ENCODE peak calls at places on chromosomes 4 and X, in seven cellular contexts. One of them, this sample, is unnamed.
A peak's percentile ranks its signal among the peaks of the same experiment; 100 is the strongest.

GRCh38 chrX:40091691-40092421 is 5.9 kb downstream of the BCOR start:
- DNase-seq in dermis blood vessel endothelial cell: no peak
- DNase-seq in activated CD4-positive, alpha-beta T cell treated with anti-CD3 and anti-CD28 coated beads for 48 hours: no peak
- DNase-seq in NCI-H460: no peak
- DNase-seq in AG04450: no peak
- DNase-seq in aorta: no peak
- DNase-seq in upper lobe of left lung: no peak
- DNase-seq in this sample: no peak

GRCh38 chr4:67853336-67853735 is 30.5 kb downstream of the TMPRSS11D start:
- DNase-seq in dermis blood vessel endothelial cell: no peak
- DNase-seq in activated CD4-positive, alpha-beta T cell treated with anti-CD3 and anti-CD28 coated beads for 48 hours: no peak
- DNase-seq in NCI-H460: no peak
- DNase-seq in AG04450: no peak
- DNase-seq in aorta: no peak
- DNase-seq in upper lobe of left lung: peak; percentile 31
- DNase-seq in this sample: no peak

GRCh38 chr4:115228851-115229250 is 115.4 kb upstream of the NDST4 start:
- DNase-seq in dermis blood vessel endothelial cell: no peak
- DNase-seq in activated CD4-positive, alpha-beta T cell treated with anti-CD3 and anti-CD28 coated beads for 48 hours: no peak
- DNase-seq in NCI-H460: no peak
- DNase-seq in AG04450: no peak
- DNase-seq in aorta: no peak
- DNase-seq in upper lobe of left lung: no peak
- DNase-seq in this sample: no peak

GRCh38 chr4:39889226-39889625 is 88.5 kb downstream of the PDS5A start:
- DNase-seq in dermis blood vessel endothelial cell: no peak
- DNase-seq in activated CD4-positive, alpha-beta T cell treated with anti-CD3 and anti-CD28 coated beads for 48 hours: no peak
- DNase-seq in NCI-H460: no peak
- DNase-seq in AG04450: no peak
- DNase-seq in aorta: no peak
- DNase-seq in upper lobe of left lung: no peak
- DNase-seq in this sample: no peak

GRCh38 chrX:29841750-29842149 is 373.6 kb upstream of the MAGEB2 start:
- DNase-seq in dermis blood vessel endothelial cell: peak; percentile 49
- DNase-seq in activated CD4-positive, alpha-beta T cell treated with anti-CD3 and anti-CD28 coated beads for 48 hours: no peak
- DNase-seq in NCI-H460: no peak
- DNase-seq in AG04450: no peak
- DNase-seq in aorta: no peak
- DNase-seq in upper lobe of left lung: no peak
- DNase-seq in this sample: no peak

GRCh38 chr4:54067163-54067562 is 2.8 kb upstream of the CHIC2 start:
- DNase-seq in dermis blood vessel endothelial cell: peak; percentile 87
- DNase-seq in activated CD4-positive, alpha-beta T cell treated with anti-CD3 and anti-CD28 coated beads for 48 hours: no peak
- DNase-seq in NCI-H460: no peak
- DNase-seq in AG04450: no peak
- DNase-seq in aorta: peak; percentile 69
- DNase-seq in upper lobe of left lung: no peak
- DNase-seq in this sample: no peak

GRCh38 chr4:128782875-128783614 is 26.5 kb upstream of the JADE1 start:
- DNase-seq in dermis blood vessel endothelial cell: no peak
- DNase-seq in activated CD4-positive, alpha-beta T cell treated with anti-CD3 and anti-CD28 coated beads for 48 hours: no peak
- DNase-seq in NCI-H460: no peak
- DNase-seq in AG04450: no peak
- DNase-seq in aorta: peak; percentile 62
- DNase-seq in upper lobe of left lung: no peak
- DNase-seq in this sample: no peak

GRCh38 chr4:15495621-15496020 is 25.9 kb downstream of the CC2D2A start:
- DNase-seq in dermis blood vessel endothelial cell: no peak
- DNase-seq in activated CD4-positive, alpha-beta T cell treated with anti-CD3 and anti-CD28 coated beads for 48 hours: no peak
- DNase-seq in NCI-H460: no peak
- DNase-seq in AG04450: no peak
- DNase-seq in aorta: no peak
- DNase-seq in upper lobe of left lung: no peak
- DNase-seq in this sample: no peak

GRCh38 chrX:132216283-132216682 is 3.0 kb downstream of the RAP2C start:
- DNase-seq in dermis blood vessel endothelial cell: no peak
- DNase-seq in activated CD4-positive, alpha-beta T cell treated with anti-CD3 and anti-CD28 coated beads for 48 hours: no peak
- DNase-seq in NCI-H460: no peak
- DNase-seq in AG04450: no peak
- DNase-seq in aorta: no peak
- DNase-seq in upper lobe of left lung: no peak
- DNase-seq in this sample: no peak

This sample was measured in brain pericyte.